ENCODE peak calls at places on chromosomes 1 and 21, in six cellular contexts. One of them, this sample, is unnamed.

GRCh38 chr1:68120136-68120791 is 69.8 kb upstream of the DIRAS3 start:
- DNase-seq in T-helper 9 cell: no peak
- DNase-seq in LNCaP clone FGC: peak
- DNase-seq in PC-3: peak
- DNase-seq in SHP77: peak
- DNase-seq in adrenal gland: peak
- DNase-seq in this sample: no peak

GRCh38 chr21:26948194-26948593 is 18.7 kb downstream of the ADAMTS5 start:
- DNase-seq in SHP77: no peak
- DNase-seq in LNCaP clone FGC: no peak
- DNase-seq in PC-3: no peak
- DNase-seq in T-helper 9 cell: no peak
- DNase-seq in adrenal gland: no peak
- DNase-seq in this sample: no peak

GRCh38 chr21:42518216-42518615 is 4.6 kb downstream of the SLC37A1 start:
- DNase-seq in PC-3: peak
- DNase-seq in SHP77: no peak
- DNase-seq in T-helper 9 cell: no peak
- DNase-seq in adrenal gland: no peak
- DNase-seq in LNCaP clone FGC: no peak
- DNase-seq in this sample: no peak

GRCh38 chr1:203692565-203693470 is 66.2 kb downstream of the ATP2B4 start:
- DNase-seq in SHP77: no peak
- DNase-seq in LNCaP clone FGC: no peak
- DNase-seq in T-helper 9 cell: no peak
- DNase-seq in PC-3: peak
- DNase-seq in adrenal gland: peak
- DNase-seq in this sample: peak

GRCh38 chr1:85088408-85088784 is 40.1 kb upstream of the MCOLN3 start:
- DNase-seq in PC-3: no peak
- DNase-seq in adrenal gland: no peak
- DNase-seq in T-helper 9 cell: no peak
- DNase-seq in SHP77: no peak
- DNase-seq in LNCaP clone FGC: no peak
- DNase-seq in this sample: no peak

GRCh38 chr1:151061012-151061401 is 810 bp downstream of the MLLT11 start:
- DNase-seq in adrenal gland: no peak
- DNase-seq in PC-3: peak
- DNase-seq in T-helper 9 cell: no peak
- DNase-seq in SHP77: peak
- DNase-seq in LNCaP clone FGC: no peak
- DNase-seq in this sample: no peak

GRCh38 chr1:75203415-75204277 is 69.5 kb downstream of the LHX8 start:
- DNase-seq in SHP77: peak
- DNase-seq in LNCaP clone FGC: peak
- DNase-seq in PC-3: peak
- DNase-seq in adrenal gland: no peak
- DNase-seq in T-helper 9 cell: no peak
- DNase-seq in this sample: no peak

GRCh38 chr1:89719502-89720306 is 86.8 kb downstream of the LRRC8C start:
- DNase-seq in adrenal gland: no peak
- DNase-seq in LNCaP clone FGC: no peak
- DNase-seq in PC-3: no peak
- DNase-seq in T-helper 9 cell: no peak
- DNase-seq in SHP77: no peak
- DNase-seq in this sample: no peak